ENCODE peak calls at places on chromosome 16, in seven cellular contexts. One of them, this sample, is unnamed.
A peak's percentile ranks its signal among the peaks of the same experiment; 100 is the strongest.

GRCh38 chr16:89569506-89570341 is 5.8 kb upstream of the CPNE7 start:
- DNase-seq in lower leg skin: no peak
- DNase-seq in transverse colon: no peak
- DNase-seq in AG10803: no peak
- DNase-seq in K562: no peak
- DNase-seq in mesothelial cell of epicardium: no peak
- DNase-seq in colonic mucosa: no peak
- DNase-seq in this sample: no peak

GRCh38 chr16:66146689-66147330 is 219.7 kb upstream of the CDH5 start:
- DNase-seq in transverse colon: no peak
- DNase-seq in colonic mucosa: no peak
- DNase-seq in AG10803: peak; percentile 91
- DNase-seq in K562: no peak
- DNase-seq in mesothelial cell of epicardium: no peak
- DNase-seq in lower leg skin: no peak
- DNase-seq in this sample: no peak

GRCh38 chr16:78478267-78478821 is 378.9 kb downstream of the WWOX start:
- DNase-seq in lower leg skin: no peak
- DNase-seq in mesothelial cell of epicardium: no peak
- DNase-seq in K562: no peak
- DNase-seq in transverse colon: no peak
- DNase-seq in colonic mucosa: no peak
- DNase-seq in AG10803: no peak
- DNase-seq in this sample: no peak

GRCh38 chr16:3182608-3183444 is 5.2 kb upstream of the OR1F1 start:
- DNase-seq in mesothelial cell of epicardium: no peak
- DNase-seq in lower leg skin: no peak
- DNase-seq in AG10803: peak; percentile 46
- DNase-seq in K562: peak; percentile 74
- DNase-seq in transverse colon: peak; percentile 35
- DNase-seq in colonic mucosa: peak; percentile 59
- DNase-seq in this sample: peak; percentile 87

GRCh38 chr16:29899516-29900101 is at the start of gene SEZ6L2:
- DNase-seq in K562: peak; percentile 74
- DNase-seq in lower leg skin: no peak
- DNase-seq in AG10803: peak; percentile 84
- DNase-seq in colonic mucosa: peak; percentile 89
- DNase-seq in transverse colon: peak; percentile 86
- DNase-seq in mesothelial cell of epicardium: peak; percentile 76
- DNase-seq in this sample: no peak

GRCh38 chr16:15743657-15744056 is 93.6 kb downstream of the NDE1 start:
- DNase-seq in transverse colon: no peak
- DNase-seq in colonic mucosa: no peak
- DNase-seq in AG10803: no peak
- DNase-seq in K562: no peak
- DNase-seq in lower leg skin: no peak
- DNase-seq in mesothelial cell of epicardium: no peak
- DNase-seq in this sample: no peak

GRCh38 chr16:471353-472198 is 46.1 kb downstream of the RAB11FIP3 start:
- DNase-seq in AG10803: peak; percentile 85
- DNase-seq in mesothelial cell of epicardium: no peak
- DNase-seq in transverse colon: no peak
- DNase-seq in K562: no peak
- DNase-seq in lower leg skin: no peak
- DNase-seq in colonic mucosa: no peak
- DNase-seq in this sample: no peak

GRCh38 chr16:87101903-87102302 is 215.3 kb downstream of the C16orf95 start:
- DNase-seq in lower leg skin: peak; percentile 3
- DNase-seq in AG10803: peak; percentile 42
- DNase-seq in colonic mucosa: no peak
- DNase-seq in transverse colon: no peak
- DNase-seq in mesothelial cell of epicardium: no peak
- DNase-seq in K562: no peak
- DNase-seq in this sample: no peak

GRCh38 chr16:70568601-70569217 is 45.1 kb downstream of the SF3B3 start:
- DNase-seq in lower leg skin: no peak
- DNase-seq in transverse colon: no peak
- DNase-seq in K562: no peak
- DNase-seq in colonic mucosa: no peak
- DNase-seq in AG10803: no peak
- DNase-seq in mesothelial cell of epicardium: no peak
- DNase-seq in this sample: no peak

GRCh38 chr16:15572329-15573001 is 70.5 kb downstream of the MARF1 start:
- DNase-seq in transverse colon: no peak
- DNase-seq in lower leg skin: no peak
- DNase-seq in colonic mucosa: peak; percentile 61
- DNase-seq in mesothelial cell of epicardium: no peak
- DNase-seq in K562: no peak
- DNase-seq in AG10803: peak; percentile 93
- DNase-seq in this sample: no peak

GRCh38 chr16:11386054-11386680 is 40.9 kb downstream of the RMI2 start:
- DNase-seq in mesothelial cell of epicardium: no peak
- DNase-seq in lower leg skin: no peak
- DNase-seq in colonic mucosa: no peak
- DNase-seq in transverse colon: no peak
- DNase-seq in K562: no peak
- DNase-seq in AG10803: no peak
- DNase-seq in this sample: no peak

GRCh38 chr16:14249291-14250032 is 178.3 kb downstream of the MRTFB start:
- DNase-seq in mesothelial cell of epicardium: no peak
- DNase-seq in transverse colon: peak; percentile 35
- DNase-seq in colonic mucosa: peak; percentile 45
- DNase-seq in K562: peak; percentile 37
- DNase-seq in AG10803: peak; percentile 48
- DNase-seq in lower leg skin: no peak
- DNase-seq in this sample: no peak

GRCh38 chr16:58211245-58211644 is 13.3 kb upstream of the CSNK2A2 start:
- DNase-seq in AG10803: no peak
- DNase-seq in mesothelial cell of epicardium: no peak
- DNase-seq in lower leg skin: no peak
- DNase-seq in colonic mucosa: no peak
- DNase-seq in transverse colon: no peak
- DNase-seq in K562: no peak
- DNase-seq in this sample: no peak

GRCh38 chr16:22901563-22901962 is 87.6 kb downstream of the HS3ST2 start:
- DNase-seq in mesothelial cell of epicardium: no peak
- DNase-seq in colonic mucosa: no peak
- DNase-seq in lower leg skin: no peak
- DNase-seq in K562: no peak
- DNase-seq in AG10803: no peak
- DNase-seq in transverse colon: no peak
- DNase-seq in this sample: no peak

GRCh38 chr16:70746040-70746707 is 54.8 kb downstream of the VAC14 start:
- DNase-seq in lower leg skin: peak; percentile 97
- DNase-seq in K562: peak; percentile 22
- DNase-seq in transverse colon: peak; percentile 67
- DNase-seq in colonic mucosa: peak; percentile 69
- DNase-seq in AG10803: peak; percentile 86
- DNase-seq in mesothelial cell of epicardium: no peak
- DNase-seq in this sample: no peak

DNA sequence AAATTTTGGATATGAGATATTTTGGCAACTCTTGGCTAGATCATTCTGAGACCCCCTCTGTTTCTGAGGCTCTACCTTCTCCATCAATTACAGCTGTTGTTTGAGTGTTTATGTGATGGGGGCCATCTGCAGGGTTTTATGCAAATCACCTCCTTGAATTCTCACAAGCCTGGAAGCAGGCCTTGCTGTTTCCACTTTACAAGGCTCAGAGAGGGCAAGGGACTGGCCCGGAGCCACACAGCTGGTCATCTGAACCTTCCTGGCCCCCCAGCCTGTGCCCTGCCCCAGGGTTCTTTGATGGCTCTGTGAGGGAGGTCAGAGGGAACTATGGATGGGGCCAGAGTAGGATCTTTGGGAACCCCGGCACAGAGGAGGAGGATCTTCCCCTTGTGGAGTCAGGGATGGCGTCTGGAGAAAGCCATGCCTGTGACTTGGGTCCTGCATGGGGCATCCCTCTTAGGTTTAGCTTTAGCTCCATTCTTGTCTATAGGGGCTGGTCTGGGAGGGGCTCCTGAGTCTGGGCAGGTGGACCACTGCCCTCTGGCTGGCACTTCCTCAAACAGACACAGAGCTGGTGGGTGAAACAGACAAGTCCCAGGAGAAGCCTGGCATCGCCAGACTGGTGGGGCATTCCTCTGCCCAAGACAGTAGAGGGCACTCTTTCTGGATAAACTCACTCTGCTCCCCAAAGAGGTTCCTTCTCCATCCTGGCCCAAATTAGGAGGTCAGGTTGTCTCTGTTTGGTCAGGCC is 26.2 kb downstream of the IL21R start:
- DNase-seq in colonic mucosa: peak; percentile 11
- DNase-seq in AG10803: no peak
- DNase-seq in transverse colon: no peak
- DNase-seq in mesothelial cell of epicardium: no peak
- DNase-seq in K562: no peak
- DNase-seq in lower leg skin: peak; percentile 82
- DNase-seq in this sample: peak; percentile 50
- TF ChIP-seq CTCF in colonic mucosa: no peak
- TF ChIP-seq CTCF in AG10803: no peak
- TF ChIP-seq CTCF in transverse colon: no peak
- TF ChIP-seq CTCF in mesothelial cell of epicardium: no peak
- TF ChIP-seq CTCF in K562: no peak
- TF ChIP-seq CTCF in lower leg skin: no peak
- TF ChIP-seq CTCF in this sample: peak; percentile 26

GRCh38 chr16:21701271-21701670 is 37.5 kb downstream of the OTOA start:
- DNase-seq in colonic mucosa: no peak
- DNase-seq in K562: no peak
- DNase-seq in lower leg skin: no peak
- DNase-seq in AG10803: no peak
- DNase-seq in transverse colon: no peak
- DNase-seq in mesothelial cell of epicardium: no peak
- DNase-seq in this sample: no peak

GRCh38 chr16:21702259-21702658 is 38.5 kb downstream of the OTOA start:
- DNase-seq in colonic mucosa: no peak
- DNase-seq in K562: no peak
- DNase-seq in lower leg skin: no peak
- DNase-seq in AG10803: no peak
- DNase-seq in transverse colon: no peak
- DNase-seq in mesothelial cell of epicardium: no peak
- DNase-seq in this sample: no peak

GRCh38 chr16:21697032-21697431 is 33.3 kb downstream of the OTOA start:
- DNase-seq in mesothelial cell of epicardium: no peak
- DNase-seq in K562: no peak
- DNase-seq in transverse colon: no peak
- DNase-seq in colonic mucosa: no peak
- DNase-seq in AG10803: no peak
- DNase-seq in lower leg skin: no peak
- DNase-seq in this sample: no peak

GRCh38 chr16:21703156-21703555 is 39.4 kb downstream of the OTOA start:
- DNase-seq in K562: no peak
- DNase-seq in transverse colon: no peak
- DNase-seq in colonic mucosa: no peak
- DNase-seq in lower leg skin: no peak
- DNase-seq in mesothelial cell of epicardium: no peak
- DNase-seq in AG10803: no peak
- DNase-seq in this sample: no peak

GRCh38 chr16:21698169-21699032 is 34.6 kb downstream of the OTOA start:
- DNase-seq in K562: no peak
- DNase-seq in colonic mucosa: no peak
- DNase-seq in transverse colon: no peak
- DNase-seq in AG10803: no peak
- DNase-seq in lower leg skin: no peak
- DNase-seq in mesothelial cell of epicardium: no peak
- DNase-seq in this sample: no peak
- TF ChIP-seq CTCF in K562: peak; percentile 28
- TF ChIP-seq CTCF in colonic mucosa: no peak
- TF ChIP-seq CTCF in transverse colon: no peak
- TF ChIP-seq CTCF in AG10803: no peak
- TF ChIP-seq CTCF in lower leg skin: no peak
- TF ChIP-seq CTCF in mesothelial cell of epicardium: no peak
- TF ChIP-seq CTCF in this sample: no peak

GRCh38 chr16:82738699-82739098 is 111.9 kb downstream of the CDH13 start:
- DNase-seq in mesothelial cell of epicardium: no peak
- DNase-seq in AG10803: no peak
- DNase-seq in transverse colon: no peak
- DNase-seq in K562: no peak
- DNase-seq in colonic mucosa: no peak
- DNase-seq in lower leg skin: no peak
- DNase-seq in this sample: no peak
- TF ChIP-seq CTCF in mesothelial cell of epicardium: no peak
- TF ChIP-seq CTCF in AG10803: peak; percentile 53
- TF ChIP-seq CTCF in transverse colon: no peak
- TF ChIP-seq CTCF in K562: no peak
- TF ChIP-seq CTCF in colonic mucosa: no peak
- TF ChIP-seq CTCF in lower leg skin: no peak
- TF ChIP-seq CTCF in this sample: peak; percentile 65

DNA sequence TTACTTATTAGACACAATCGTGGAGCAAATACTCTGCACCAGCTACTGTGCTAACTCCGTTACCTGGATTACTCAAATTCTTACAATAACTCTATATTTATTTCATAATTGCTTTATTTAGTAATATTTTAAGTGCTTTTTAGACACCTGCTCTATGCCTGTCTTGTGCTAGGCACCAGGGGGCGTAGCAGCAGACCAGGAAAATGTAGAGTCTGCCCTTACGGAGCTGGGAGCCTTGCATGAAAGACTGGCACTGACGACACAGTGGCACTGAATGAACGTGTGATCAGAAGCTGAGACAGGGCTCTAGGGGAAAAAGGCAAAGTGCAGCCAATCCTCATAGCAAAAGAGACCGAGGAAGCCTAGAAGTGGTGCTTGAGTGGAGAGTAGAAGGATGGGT is 486.5 kb downstream of the CDH13 start:
- DNase-seq in colonic mucosa: no peak
- DNase-seq in lower leg skin: no peak
- DNase-seq in mesothelial cell of epicardium: no peak
- DNase-seq in AG10803: peak; percentile 29
- DNase-seq in transverse colon: no peak
- DNase-seq in K562: no peak
- DNase-seq in this sample: no peak
- TF ChIP-seq CTCF in colonic mucosa: peak; percentile 41
- TF ChIP-seq CTCF in lower leg skin: no peak
- TF ChIP-seq CTCF in mesothelial cell of epicardium: no peak
- TF ChIP-seq CTCF in AG10803: peak; percentile 69
- TF ChIP-seq CTCF in transverse colon: peak; percentile 33
- TF ChIP-seq CTCF in K562: peak; percentile 23
- TF ChIP-seq CTCF in this sample: peak; percentile 80

DNA sequence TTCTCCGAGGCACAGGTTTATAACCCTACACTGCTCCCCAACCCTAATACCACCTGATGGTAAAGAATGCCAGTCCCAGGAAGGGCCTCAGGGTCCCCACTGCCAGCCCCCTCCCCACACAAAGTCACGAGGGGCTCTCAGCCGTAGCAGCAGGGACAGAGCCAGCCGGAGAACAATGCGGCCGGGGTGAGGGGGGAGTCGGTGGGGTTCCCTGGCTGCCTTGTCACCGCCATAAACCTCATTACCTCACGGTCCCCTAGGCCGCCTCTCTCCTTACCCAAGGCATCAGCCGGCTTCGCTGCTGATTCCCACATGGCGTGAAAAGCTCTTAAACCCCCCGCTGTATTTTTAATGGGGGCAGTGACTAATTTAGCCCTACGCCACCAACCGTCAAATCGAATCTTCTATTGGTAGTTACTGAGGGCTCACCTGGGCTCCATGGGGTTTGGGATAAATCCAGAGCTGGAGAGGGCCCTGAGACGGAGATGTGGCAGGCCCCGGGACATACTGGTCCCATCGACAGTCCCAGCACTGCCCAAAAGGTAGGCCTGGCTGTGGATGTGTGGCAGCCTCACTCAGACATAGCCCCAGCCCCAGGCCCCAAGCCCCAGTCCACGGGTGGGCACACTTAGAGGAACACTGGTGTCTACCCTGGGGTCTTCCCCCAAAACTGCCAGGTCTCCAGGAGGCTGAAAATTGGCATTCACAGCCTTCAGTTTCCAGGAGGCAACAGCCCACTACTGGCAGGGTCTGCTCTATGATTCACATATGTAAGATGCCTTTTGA is 115.3 kb downstream of the C16orf78 start:
- DNase-seq in transverse colon: peak; percentile 3
- DNase-seq in AG10803: no peak
- DNase-seq in mesothelial cell of epicardium: no peak
- DNase-seq in lower leg skin: peak; percentile 61
- DNase-seq in K562: no peak
- DNase-seq in colonic mucosa: no peak
- DNase-seq in this sample: peak; percentile 61
- TF ChIP-seq CTCF in transverse colon: no peak
- TF ChIP-seq CTCF in AG10803: no peak
- TF ChIP-seq CTCF in mesothelial cell of epicardium: no peak
- TF ChIP-seq CTCF in lower leg skin: no peak
- TF ChIP-seq CTCF in K562: no peak
- TF ChIP-seq CTCF in colonic mucosa: no peak
- TF ChIP-seq CTCF in this sample: no peak